ENCODE peak calls at places on chromosomes 1 and 21, in eight cellular contexts. K is A549, W is cardiac muscle cell, B is nephron progenitor cell, Q is chondrocyte, U is hepatocyte, N is SK-N-SH, R is HFFc6. A is an unnamed sample.

GRCh38 chr1:74420497-74420896 is 91.9 kb downstream of the LRRC53 start:
- DNase-seq in K (no peak), W (no peak), B (no peak), Q (no peak), U (no peak), N (no peak), R (no peak), A (no peak)

GRCh38 chr1:154405762-154406571 is 824 bp downstream of the IL6R start:
- DNase-seq in K (peak; percentile 66), W (peak; percentile 65), B (peak; percentile 74), Q (peak; percentile 92), U (peak; percentile 82), N (peak; percentile 79), R (peak; percentile 68), A (peak; percentile 56)

GRCh38 chr1:108096089-108096488 is 104.1 kb downstream of the SLC25A24 start:
- DNase-seq in K (no peak), W (no peak), B (no peak), Q (no peak), U (no peak), N (no peak), R (no peak), A (no peak)

GRCh38 chr1:20361401-20361800 is 70.7 kb downstream of the VWA5B1 start:
- DNase-seq in K (no peak), W (no peak), B (no peak), Q (peak; percentile 36), U (no peak), N (no peak), R (no peak), A (no peak)

GRCh38 chr1:20070357-20070756 is 363 bp downstream of the PLA2G5 start:
- DNase-seq in K (no peak), W (no peak), B (no peak), Q (no peak), U (no peak), N (no peak), R (no peak), A (no peak)

GRCh38 chr1:212981571-212982328 is 31.4 kb downstream of the VASH2 start:
- DNase-seq in K (no peak), W (no peak), B (no peak), Q (no peak), U (no peak), N (no peak), R (no peak), A (no peak)

GRCh38 chr1:234537236-234537635 is 58.3 kb upstream of the TARBP1 start:
- DNase-seq in K (no peak), W (no peak), B (no peak), Q (peak; percentile 18), U (no peak), N (no peak), R (no peak), A (no peak)

GRCh38 chr1:184632415-184633175 is 122.1 kb downstream of the EDEM3 start:
- DNase-seq in K (no peak), W (no peak), B (no peak), Q (no peak), U (no peak), N (no peak), R (no peak), A (no peak)

GRCh38 chr1:110570307-110570706 is 35.9 kb downstream of the KCNA2 start:
- DNase-seq in K (no peak), W (no peak), B (no peak), Q (no peak), U (no peak), N (no peak), R (no peak), A (no peak)

GRCh38 chr1:202170726-202171125 is 10.3 kb upstream of the PTPN7 start:
- DNase-seq in K (no peak), W (no peak), B (no peak), Q (no peak), U (no peak), N (no peak), R (no peak), A (no peak)

GRCh38 chr1:183272390-183272801 is 86.3 kb downstream of the LAMC2 start:
- DNase-seq in K (peak; percentile 53), W (no peak), B (no peak), Q (no peak), U (no peak), N (no peak), R (peak; percentile 98), A (no peak)

GRCh38 chr1:53349968-53350852 is 22.3 kb upstream of the LRP8 start:
- DNase-seq in K (no peak), W (no peak), B (no peak), Q (peak; percentile 30), U (no peak), N (no peak), R (no peak), A (no peak)

GRCh38 chr1:208850441-208850840 is 606.3 kb upstream of the PLXNA2 start:
- DNase-seq in K (no peak), W (no peak), B (no peak), Q (no peak), U (no peak), N (no peak), R (no peak), A (no peak)

GRCh38 chr1:19453843-19454242 is 31.5 kb downstream of the CAPZB start:
- DNase-seq in K (no peak), W (no peak), B (no peak), Q (no peak), U (no peak), N (no peak), R (no peak), A (no peak)

GRCh38 chr1:153577138-153577537 is 11.5 kb upstream of the S100A2 start:
- DNase-seq in K (no peak), W (no peak), B (no peak), Q (no peak), U (no peak), N (no peak), R (no peak), A (no peak)

GRCh38 chr1:62589321-62589720 is 8.0 kb upstream of the ANGPTL3 start:
- DNase-seq in K (no peak), W (no peak), B (no peak), Q (no peak), U (no peak), N (no peak), R (peak; percentile 29), A (no peak)

GRCh38 chr1:214219916-214220315 is 61.0 kb upstream of the SMYD2 start:
- DNase-seq in K (peak; percentile 47), W (no peak), B (no peak), Q (no peak), U (no peak), N (no peak), R (no peak), A (no peak)

GRCh38 chr1:66446261-66447001 is 87.5 kb upstream of the SGIP1 start:
- DNase-seq in K (peak; percentile 68), W (peak; percentile 74), B (peak; percentile 27), Q (no peak), U (peak; percentile 76), N (peak; percentile 64), R (peak; percentile 71), A (peak; percentile 50)

GRCh38 chr1:66439028-66439427 is 94.9 kb upstream of the SGIP1 start:
- DNase-seq in K (no peak), W (no peak), B (no peak), Q (no peak), U (no peak), N (no peak), R (peak; percentile 45), A (no peak)

GRCh38 chr1:66444438-66445265 is 89.3 kb upstream of the SGIP1 start:
- DNase-seq in K (no peak), W (peak; percentile 36), B (no peak), Q (no peak), U (no peak), N (no peak), R (no peak), A (no peak)

GRCh38 chr1:66445492-66446181 is 88.3 kb upstream of the SGIP1 start:
- DNase-seq in K (no peak), W (no peak), B (no peak), Q (no peak), U (no peak), N (no peak), R (no peak), A (no peak)

GRCh38 chr1:66443793-66444192 is 90.2 kb upstream of the SGIP1 start:
- DNase-seq in K (no peak), W (no peak), B (no peak), Q (no peak), U (no peak), N (no peak), R (no peak), A (no peak)
- TF ChIP-seq CTCF in K (no peak), W (peak; percentile 14), B (no peak), Q (peak; percentile 38), U (no peak), N (no peak), R (peak; percentile 13), A (no peak)

DNA sequence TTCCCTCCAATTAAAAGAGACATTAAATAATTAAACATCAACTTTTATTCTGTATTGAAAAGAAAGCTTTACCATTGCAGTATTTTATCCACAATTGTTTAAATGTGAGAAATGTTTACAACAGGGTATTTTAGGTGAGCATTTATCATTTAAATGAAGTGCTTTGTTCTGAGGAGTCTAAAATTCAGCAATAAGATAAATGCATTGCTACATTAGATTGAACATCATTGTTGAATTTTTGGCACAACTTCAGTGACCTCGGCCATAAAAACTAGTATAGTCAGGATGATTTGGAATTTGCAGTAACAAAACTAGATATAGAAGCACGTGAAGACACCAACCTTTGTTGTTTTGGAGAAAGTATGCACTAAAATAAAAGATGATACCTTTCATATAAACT is 692.9 kb downstream of the USP25 start:
- DNase-seq in K (no peak), W (no peak), B (no peak), Q (no peak), U (no peak), N (no peak), R (no peak), A (no peak)
- TF ChIP-seq CTCF in K (no peak), W (no peak), B (no peak), Q (no peak), U (no peak), N (no peak), R (no peak), A (no peak)

DNA sequence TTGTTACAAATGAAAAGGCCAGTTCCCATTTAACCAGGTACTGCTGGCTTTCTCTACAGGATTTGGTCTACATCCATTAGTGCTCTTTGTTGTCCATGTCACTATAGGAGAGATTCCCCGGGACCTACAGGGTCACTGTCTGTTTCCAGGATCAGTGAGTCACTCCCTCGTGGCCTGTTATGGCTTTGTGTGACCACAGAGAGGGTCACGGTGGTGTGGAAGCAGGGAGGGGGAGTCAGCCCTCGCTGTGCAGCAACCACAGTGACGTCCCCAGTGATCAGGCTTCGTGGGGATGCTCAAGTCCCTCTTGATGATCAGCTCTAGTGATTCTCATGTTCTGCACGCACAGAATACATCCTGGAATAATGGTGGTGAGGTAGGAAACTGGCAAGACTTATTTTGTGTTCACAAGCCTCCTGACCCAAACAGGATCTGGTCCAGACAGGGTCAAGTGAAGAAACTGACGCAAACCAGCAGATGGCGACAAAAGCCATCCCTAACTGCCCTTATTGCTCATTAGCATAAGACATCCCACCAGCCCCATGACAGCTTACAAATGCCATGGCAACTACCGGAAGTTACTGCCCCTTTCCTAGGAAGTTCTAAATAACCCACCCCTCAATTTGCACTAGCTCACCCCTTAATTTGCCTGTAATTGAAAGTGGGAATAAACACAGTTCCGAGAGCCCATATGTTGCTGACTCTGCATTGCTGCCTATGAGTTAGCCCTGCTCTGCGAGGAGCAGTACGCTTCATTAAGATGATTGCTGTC is 98.5 kb downstream of the DISC1 start:
- DNase-seq in K (peak; percentile 79), W (peak; percentile 63), B (peak; percentile 29), Q (no peak), U (peak; percentile 50), N (peak; percentile 45), R (peak; percentile 10), A (peak; percentile 41)
- TF ChIP-seq CTCF in K (peak; percentile 53), W (peak; percentile 67), B (peak; percentile 34), Q (peak; percentile 76), U (peak; percentile 41), N (peak; percentile 68), R (peak; percentile 68), A (peak; percentile 59)

GRCh38 chr1:222734740-222735139 is 2.3 kb upstream of the FAM177B start:
- DNase-seq in K (no peak), W (no peak), B (no peak), Q (no peak), U (no peak), N (no peak), R (no peak), A (no peak)
- TF ChIP-seq CTCF in K (no peak), W (no peak), B (no peak), Q (no peak), U (no peak), N (no peak), R (no peak), A (no peak)